ENCODE peak calls at places on chromosomes 13 and 19, in seven cellular contexts. One of them, this sample, is unnamed.
A peak's percentile ranks its signal among the peaks of the same experiment; 100 is the strongest.

GRCh38 chr19:13291913-13292312 is 141.7 kb downstream of the IER2 start:
- DNase-seq in breast epithelium: no peak
- DNase-seq in A673: no peak
- DNase-seq in CD8-positive, alpha-beta memory T cell: no peak
- DNase-seq in mesendoderm: no peak
- DNase-seq in right cardiac atrium: no peak
- DNase-seq in tibial nerve: no peak
- DNase-seq in this sample: no peak

GRCh38 chr13:101292711-101293110 is 123.6 kb downstream of the NALCN start:
- DNase-seq in A673: no peak
- DNase-seq in mesendoderm: no peak
- DNase-seq in right cardiac atrium: no peak
- DNase-seq in tibial nerve: no peak
- DNase-seq in CD8-positive, alpha-beta memory T cell: no peak
- DNase-seq in breast epithelium: no peak
- DNase-seq in this sample: no peak

GRCh38 chr19:44585371-44586141 is 27.8 kb upstream of the IGSF23 start:
- DNase-seq in breast epithelium: no peak
- DNase-seq in A673: peak; percentile 40
- DNase-seq in tibial nerve: no peak
- DNase-seq in right cardiac atrium: no peak
- DNase-seq in mesendoderm: no peak
- DNase-seq in CD8-positive, alpha-beta memory T cell: no peak
- DNase-seq in this sample: peak; percentile 55

GRCh38 chr19:5071579-5071978 is 102.7 kb downstream of the KDM4B start:
- DNase-seq in tibial nerve: no peak
- DNase-seq in mesendoderm: no peak
- DNase-seq in breast epithelium: no peak
- DNase-seq in CD8-positive, alpha-beta memory T cell: no peak
- DNase-seq in A673: no peak
- DNase-seq in right cardiac atrium: no peak
- DNase-seq in this sample: no peak

GRCh38 chr19:17448190-17448967 is at the start of gene TMEM221:
- DNase-seq in tibial nerve: peak; percentile 24
- DNase-seq in CD8-positive, alpha-beta memory T cell: peak; percentile 67
- DNase-seq in A673: peak; percentile 60
- DNase-seq in breast epithelium: no peak
- DNase-seq in right cardiac atrium: peak; percentile 66
- DNase-seq in mesendoderm: peak; percentile 66
- DNase-seq in this sample: peak; percentile 71

GRCh38 chr19:13007292-13008045 is 12.2 kb downstream of the NFIX start:
- DNase-seq in right cardiac atrium: peak; percentile 73
- DNase-seq in breast epithelium: peak; percentile 88
- DNase-seq in CD8-positive, alpha-beta memory T cell: no peak
- DNase-seq in A673: no peak
- DNase-seq in mesendoderm: no peak
- DNase-seq in tibial nerve: peak; percentile 54
- DNase-seq in this sample: no peak

GRCh38 chr13:101700598-101700997 is 248.1 kb downstream of the ITGBL1 start:
- DNase-seq in breast epithelium: peak; percentile 20
- DNase-seq in CD8-positive, alpha-beta memory T cell: no peak
- DNase-seq in mesendoderm: no peak
- DNase-seq in A673: no peak
- DNase-seq in tibial nerve: peak; percentile 50
- DNase-seq in right cardiac atrium: no peak
- DNase-seq in this sample: no peak

GRCh38 chr19:11191273-11191755 is 6.0 kb downstream of the KANK2 start:
- DNase-seq in breast epithelium: no peak
- DNase-seq in A673: peak; percentile 53
- DNase-seq in right cardiac atrium: peak; percentile 92
- DNase-seq in tibial nerve: peak; percentile 57
- DNase-seq in CD8-positive, alpha-beta memory T cell: no peak
- DNase-seq in mesendoderm: peak; percentile 42
- DNase-seq in this sample: peak; percentile 62

GRCh38 chr19:6161271-6161850 is 25.9 kb downstream of the ACSBG2 start:
- DNase-seq in mesendoderm: peak; percentile 33
- DNase-seq in right cardiac atrium: peak; percentile 50
- DNase-seq in CD8-positive, alpha-beta memory T cell: peak; percentile 62
- DNase-seq in A673: peak; percentile 83
- DNase-seq in tibial nerve: no peak
- DNase-seq in breast epithelium: no peak
- DNase-seq in this sample: no peak

GRCh38 chr13:27442071-27442647 is 8.2 kb downstream of the MTIF3 start:
- DNase-seq in mesendoderm: no peak
- DNase-seq in CD8-positive, alpha-beta memory T cell: no peak
- DNase-seq in tibial nerve: no peak
- DNase-seq in breast epithelium: no peak
- DNase-seq in right cardiac atrium: no peak
- DNase-seq in A673: no peak
- DNase-seq in this sample: no peak

GRCh38 chr13:27446986-27447583 is 3.3 kb downstream of the MTIF3 start:
- DNase-seq in right cardiac atrium: no peak
- DNase-seq in A673: no peak
- DNase-seq in tibial nerve: no peak
- DNase-seq in breast epithelium: no peak
- DNase-seq in mesendoderm: no peak
- DNase-seq in CD8-positive, alpha-beta memory T cell: no peak
- DNase-seq in this sample: no peak

GRCh38 chr13:27448308-27448707 is 2.1 kb downstream of the MTIF3 start:
- DNase-seq in right cardiac atrium: no peak
- DNase-seq in tibial nerve: no peak
- DNase-seq in breast epithelium: no peak
- DNase-seq in CD8-positive, alpha-beta memory T cell: no peak
- DNase-seq in A673: no peak
- DNase-seq in mesendoderm: no peak
- DNase-seq in this sample: no peak

GRCh38 chr13:27440408-27440807 is 10.0 kb downstream of the MTIF3 start:
- DNase-seq in CD8-positive, alpha-beta memory T cell: no peak
- DNase-seq in right cardiac atrium: no peak
- DNase-seq in A673: no peak
- DNase-seq in tibial nerve: no peak
- DNase-seq in breast epithelium: no peak
- DNase-seq in mesendoderm: no peak
- DNase-seq in this sample: no peak

DNA sequence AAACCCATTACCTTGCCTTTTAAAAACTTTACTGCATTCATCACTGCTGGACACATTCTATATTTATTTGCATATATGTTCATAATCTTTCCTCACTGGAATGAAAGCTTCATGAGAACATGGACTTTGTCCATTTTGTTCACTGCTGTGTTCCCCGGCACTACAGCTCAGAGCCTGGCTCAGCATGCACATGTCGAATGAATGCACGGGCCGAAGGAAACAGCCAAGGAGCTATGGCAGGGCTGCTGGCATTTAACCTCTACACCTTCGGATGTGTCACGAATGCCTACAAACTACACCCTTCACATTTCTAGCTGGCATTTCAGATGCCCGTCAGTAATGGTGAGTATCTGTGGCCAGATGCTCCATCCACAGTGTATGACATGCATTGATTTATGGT is 7.6 kb downstream of the MTIF3 start:
- DNase-seq in right cardiac atrium: no peak
- DNase-seq in CD8-positive, alpha-beta memory T cell: no peak
- DNase-seq in A673: no peak
- DNase-seq in tibial nerve: no peak
- DNase-seq in breast epithelium: no peak
- DNase-seq in mesendoderm: no peak
- DNase-seq in this sample: no peak
- H3K4me1 ChIP-seq in right cardiac atrium: peaks cover 3% of the 10 kb centered on the region
- H3K4me1 ChIP-seq in CD8-positive, alpha-beta memory T cell: peaks cover 54% of the 10 kb centered on the region
- H3K4me1 ChIP-seq in A673: no peaks in the 10 kb centered on the region
- H3K4me1 ChIP-seq in tibial nerve: peaks cover 32% of the 10 kb centered on the region
- H3K4me1 ChIP-seq in breast epithelium: no peaks in the 10 kb centered on the region
- H3K4me1 ChIP-seq in mesendoderm: no peaks in the 10 kb centered on the region
- H3K4me1 ChIP-seq in this sample: no peaks in the 10 kb centered on the region

GRCh38 chr19:3358919-3359849 is 7.2 kb upstream of the NFIC start:
- DNase-seq in right cardiac atrium: peak; percentile 65
- DNase-seq in breast epithelium: no peak
- DNase-seq in CD8-positive, alpha-beta memory T cell: peak; percentile 82
- DNase-seq in mesendoderm: no peak
- DNase-seq in A673: peak; percentile 71
- DNase-seq in tibial nerve: no peak
- DNase-seq in this sample: peak; percentile 72
- H3K27ac ChIP-seq in right cardiac atrium: peak overlapping the region; percentile 75
- H3K27ac ChIP-seq in breast epithelium: peak overlapping the region; percentile 98
- H3K27ac ChIP-seq in CD8-positive, alpha-beta memory T cell: peak overlapping the region; percentile 57
- H3K27ac ChIP-seq in mesendoderm: no peak overlapping the region
- H3K27ac ChIP-seq in A673: peak overlapping the region; percentile 92
- H3K27ac ChIP-seq in tibial nerve: peak overlapping the region; percentile 98
- H3K27ac ChIP-seq in this sample: no peak overlapping the region

DNA sequence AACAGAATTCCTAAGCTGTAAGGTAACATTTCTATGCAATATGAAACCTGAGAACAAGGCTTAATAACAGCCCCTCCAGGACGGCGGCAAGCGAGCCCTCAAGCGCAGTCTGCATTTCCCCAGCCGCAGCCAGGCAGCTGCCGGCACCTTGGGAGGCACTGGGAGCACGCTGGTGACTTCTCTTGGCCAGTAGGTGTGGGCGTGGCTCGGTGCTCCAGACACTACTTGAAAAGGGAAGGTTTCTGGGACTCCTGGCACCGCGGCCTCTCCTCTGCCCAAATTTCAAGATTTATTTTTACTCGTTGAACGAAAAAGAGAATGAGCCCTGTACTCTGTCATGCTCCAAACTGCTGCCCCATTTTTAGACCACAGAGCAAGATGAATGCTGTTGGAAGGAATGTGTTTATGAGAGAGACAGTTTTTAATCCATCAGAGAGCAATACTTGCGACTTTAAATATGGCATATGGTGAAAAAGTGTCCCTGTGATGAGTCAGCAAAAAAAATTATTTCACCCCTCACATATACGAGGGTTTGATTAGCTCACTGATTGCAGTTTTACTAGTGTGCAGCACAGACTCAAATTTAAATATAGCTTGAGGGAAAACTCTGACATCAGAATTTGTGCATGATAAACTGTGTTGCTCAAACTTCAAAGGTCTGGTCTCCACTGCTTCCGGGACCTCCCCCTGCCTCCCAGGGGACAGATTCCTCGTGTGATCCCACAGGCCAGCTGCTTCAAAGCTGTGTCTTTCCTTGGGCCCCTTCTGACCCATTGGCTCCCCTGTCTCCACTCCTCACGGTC is 81.3 kb downstream of the COL4A2 start:
- DNase-seq in breast epithelium: peak; percentile 50
- DNase-seq in CD8-positive, alpha-beta memory T cell: no peak
- DNase-seq in mesendoderm: peak; percentile 59
- DNase-seq in tibial nerve: no peak
- DNase-seq in A673: no peak
- DNase-seq in right cardiac atrium: peak; percentile 59
- DNase-seq in this sample: peak; percentile 81
- H3K4me3 ChIP-seq in breast epithelium: no peak overlapping the region
- H3K4me3 ChIP-seq in CD8-positive, alpha-beta memory T cell: no peak overlapping the region
- H3K4me3 ChIP-seq in mesendoderm: no peak overlapping the region
- H3K4me3 ChIP-seq in tibial nerve: no peak overlapping the region
- H3K4me3 ChIP-seq in A673: no peak overlapping the region
- H3K4me3 ChIP-seq in right cardiac atrium: no peak overlapping the region
- H3K4me3 ChIP-seq in this sample: no peak overlapping the region

GRCh38 chr13:109165417-109165904 is 536.0 kb downstream of the MYO16 start:
- DNase-seq in A673: no peak
- DNase-seq in mesendoderm: no peak
- DNase-seq in tibial nerve: no peak
- DNase-seq in right cardiac atrium: no peak
- DNase-seq in CD8-positive, alpha-beta memory T cell: no peak
- DNase-seq in breast epithelium: no peak
- DNase-seq in this sample: no peak
- H3K4me1 ChIP-seq in A673: peaks cover 10% of the 10 kb centered on the region
- H3K4me1 ChIP-seq in mesendoderm: no peaks in the 10 kb centered on the region
- H3K4me1 ChIP-seq in tibial nerve: peaks cover 5% of the 10 kb centered on the region
- H3K4me1 ChIP-seq in right cardiac atrium: peaks cover 2% of the 10 kb centered on the region
- H3K4me1 ChIP-seq in CD8-positive, alpha-beta memory T cell: no peaks in the 10 kb centered on the region
- H3K4me1 ChIP-seq in breast epithelium: no peaks in the 10 kb centered on the region
- H3K4me1 ChIP-seq in this sample: no peaks in the 10 kb centered on the region

DNA sequence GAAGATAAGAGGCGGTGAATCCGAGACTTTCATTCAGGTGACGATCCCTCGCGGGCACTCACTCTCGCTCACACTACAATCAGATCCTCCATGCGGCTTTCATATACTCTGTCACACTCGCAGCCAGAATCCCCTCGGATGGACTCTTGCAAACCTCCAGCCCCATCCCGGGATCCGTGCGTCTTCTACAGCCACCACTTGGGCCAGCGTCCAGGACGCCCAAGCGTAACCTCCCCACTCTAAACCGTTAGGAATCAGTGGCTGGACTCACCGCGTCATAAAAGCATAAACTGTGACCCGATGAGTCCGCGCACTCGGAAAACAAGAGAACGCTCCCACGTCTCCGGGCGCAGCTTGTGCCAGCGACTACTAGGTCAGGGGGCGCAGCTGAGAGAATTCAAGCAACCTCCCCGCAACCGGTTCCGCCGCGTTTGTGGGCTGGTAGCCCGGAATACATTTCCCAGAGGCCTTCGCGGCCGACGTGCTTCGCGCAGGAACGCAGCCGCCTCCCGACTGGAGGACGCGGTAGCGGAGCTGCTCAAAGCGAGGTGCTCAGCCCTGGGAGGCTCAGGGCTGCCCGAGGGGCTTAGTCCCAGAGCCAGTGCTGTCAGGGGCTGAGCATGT is 27.6 kb downstream of the ZNF607 start:
- DNase-seq in breast epithelium: peak; percentile 46
- DNase-seq in tibial nerve: peak; percentile 61
- DNase-seq in CD8-positive, alpha-beta memory T cell: peak; percentile 86
- DNase-seq in A673: peak; percentile 83
- DNase-seq in mesendoderm: peak; percentile 88
- DNase-seq in right cardiac atrium: peak; percentile 90
- DNase-seq in this sample: peak; percentile 93
- H3K27ac ChIP-seq in breast epithelium: peak overlapping the region; percentile 71
- H3K27ac ChIP-seq in tibial nerve: peak overlapping the region; percentile 90
- H3K27ac ChIP-seq in CD8-positive, alpha-beta memory T cell: peak overlapping the region; percentile 60
- H3K27ac ChIP-seq in A673: peak overlapping the region; percentile 39
- H3K27ac ChIP-seq in mesendoderm: no peak overlapping the region
- H3K27ac ChIP-seq in right cardiac atrium: peak overlapping the region; percentile 50
- H3K27ac ChIP-seq in this sample: peak overlapping the region; percentile 71

DNA sequence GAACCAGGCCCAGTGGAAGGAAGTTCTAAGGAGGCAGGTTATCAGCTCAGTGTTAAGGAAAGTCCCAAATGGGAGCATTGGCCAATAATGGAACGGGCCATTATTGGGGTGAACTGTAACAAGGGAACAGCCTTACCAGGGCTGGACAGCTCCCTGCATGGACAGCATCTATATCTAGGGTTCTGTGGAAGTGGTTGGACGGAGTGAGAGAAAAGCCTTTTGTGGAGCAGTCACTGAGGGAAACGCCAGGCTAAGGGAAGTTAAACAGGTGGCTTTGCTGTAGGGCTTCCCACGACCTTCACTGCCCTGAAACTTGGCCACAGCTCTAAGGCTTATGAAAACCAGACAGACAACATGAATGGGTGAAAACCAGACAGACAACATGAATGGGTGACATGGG is 17.0 kb downstream of the POU2F2 start:
- DNase-seq in CD8-positive, alpha-beta memory T cell: no peak
- DNase-seq in mesendoderm: no peak
- DNase-seq in right cardiac atrium: no peak
- DNase-seq in tibial nerve: no peak
- DNase-seq in A673: no peak
- DNase-seq in breast epithelium: no peak
- DNase-seq in this sample: peak; percentile 32
- H3K4me3 ChIP-seq in CD8-positive, alpha-beta memory T cell: no peak overlapping the region
- H3K4me3 ChIP-seq in mesendoderm: no peak overlapping the region
- H3K4me3 ChIP-seq in right cardiac atrium: no peak overlapping the region
- H3K4me3 ChIP-seq in tibial nerve: no peak overlapping the region
- H3K4me3 ChIP-seq in A673: no peak overlapping the region
- H3K4me3 ChIP-seq in breast epithelium: no peak overlapping the region
- H3K4me3 ChIP-seq in this sample: no peak overlapping the region